ENCODE peak calls at places on chromosomes 4 and X, in ten cellular contexts. One of them, this sample, is unnamed.

GRCh38 chrX:129650821-129651510 is 3.8 kb downstream of the APLN start:
- DNase-seq in AG10803: no peak
- DNase-seq in activated T-cell treated with anti-CD3 and anti-CD28 coated beads, Interleukin-2, amount 50 U/mL, for 1 hour: no peak
- DNase-seq in pancreas: no peak
- DNase-seq in ovary: no peak
- DNase-seq in SK-N-SH: no peak
- DNase-seq in NB4: no peak
- DNase-seq in naive B cell: no peak
- DNase-seq in cardiac muscle cell: no peak
- DNase-seq in fibroblast of the aortic adventitia: no peak
- DNase-seq in this sample: no peak

GRCh38 chrX:98405376-98405775 is 1521.7 kb downstream of the RPA4 start:
- DNase-seq in cardiac muscle cell: no peak
- DNase-seq in AG10803: no peak
- DNase-seq in NB4: no peak
- DNase-seq in naive B cell: no peak
- DNase-seq in pancreas: no peak
- DNase-seq in fibroblast of the aortic adventitia: no peak
- DNase-seq in activated T-cell treated with anti-CD3 and anti-CD28 coated beads, Interleukin-2, amount 50 U/mL, for 1 hour: no peak
- DNase-seq in SK-N-SH: no peak
- DNase-seq in ovary: no peak
- DNase-seq in this sample: no peak

GRCh38 chrX:25810202-25810601 is 327.9 kb upstream of the MAGEB18 start:
- DNase-seq in naive B cell: no peak
- DNase-seq in SK-N-SH: no peak
- DNase-seq in pancreas: no peak
- DNase-seq in ovary: no peak
- DNase-seq in AG10803: no peak
- DNase-seq in NB4: no peak
- DNase-seq in fibroblast of the aortic adventitia: peak; percentile 55
- DNase-seq in cardiac muscle cell: no peak
- DNase-seq in activated T-cell treated with anti-CD3 and anti-CD28 coated beads, Interleukin-2, amount 50 U/mL, for 1 hour: no peak
- DNase-seq in this sample: no peak

GRCh38 chr4:93303440-93303839 is 525.1 kb upstream of the ATOH1 start:
- DNase-seq in AG10803: no peak
- DNase-seq in naive B cell: no peak
- DNase-seq in cardiac muscle cell: no peak
- DNase-seq in fibroblast of the aortic adventitia: no peak
- DNase-seq in activated T-cell treated with anti-CD3 and anti-CD28 coated beads, Interleukin-2, amount 50 U/mL, for 1 hour: no peak
- DNase-seq in SK-N-SH: no peak
- DNase-seq in ovary: no peak
- DNase-seq in NB4: no peak
- DNase-seq in pancreas: no peak
- DNase-seq in this sample: no peak

GRCh38 chr4:1345905-1346780 is 865 bp upstream of the UVSSA start:
- DNase-seq in pancreas: peak; percentile 87
- DNase-seq in naive B cell: peak; percentile 30
- DNase-seq in activated T-cell treated with anti-CD3 and anti-CD28 coated beads, Interleukin-2, amount 50 U/mL, for 1 hour: peak; percentile 66
- DNase-seq in cardiac muscle cell: peak; percentile 82
- DNase-seq in ovary: peak; percentile 77
- DNase-seq in NB4: peak; percentile 93
- DNase-seq in SK-N-SH: peak; percentile 85
- DNase-seq in AG10803: peak; percentile 53
- DNase-seq in fibroblast of the aortic adventitia: peak; percentile 29
- DNase-seq in this sample: peak; percentile 67

GRCh38 chr4:24477919-24478318 is 106.4 kb downstream of the DHX15 start:
- DNase-seq in fibroblast of the aortic adventitia: peak; percentile 80
- DNase-seq in pancreas: no peak
- DNase-seq in NB4: no peak
- DNase-seq in ovary: peak; percentile 50
- DNase-seq in AG10803: peak; percentile 56
- DNase-seq in naive B cell: no peak
- DNase-seq in SK-N-SH: peak; percentile 21
- DNase-seq in cardiac muscle cell: peak; percentile 12
- DNase-seq in activated T-cell treated with anti-CD3 and anti-CD28 coated beads, Interleukin-2, amount 50 U/mL, for 1 hour: no peak
- DNase-seq in this sample: no peak

GRCh38 chr4:24180586-24180985 is 290.7 kb upstream of the PPARGC1A start:
- DNase-seq in AG10803: no peak
- DNase-seq in activated T-cell treated with anti-CD3 and anti-CD28 coated beads, Interleukin-2, amount 50 U/mL, for 1 hour: no peak
- DNase-seq in ovary: no peak
- DNase-seq in fibroblast of the aortic adventitia: no peak
- DNase-seq in NB4: no peak
- DNase-seq in pancreas: no peak
- DNase-seq in SK-N-SH: no peak
- DNase-seq in naive B cell: no peak
- DNase-seq in cardiac muscle cell: no peak
- DNase-seq in this sample: no peak

GRCh38 chrX:119041175-119041574 is 31.6 kb upstream of the CT47C1 start:
- DNase-seq in ovary: peak; percentile 54
- DNase-seq in NB4: peak; percentile 34
- DNase-seq in SK-N-SH: no peak
- DNase-seq in naive B cell: no peak
- DNase-seq in pancreas: no peak
- DNase-seq in activated T-cell treated with anti-CD3 and anti-CD28 coated beads, Interleukin-2, amount 50 U/mL, for 1 hour: no peak
- DNase-seq in AG10803: peak; percentile 66
- DNase-seq in fibroblast of the aortic adventitia: peak; percentile 80
- DNase-seq in cardiac muscle cell: peak; percentile 1
- DNase-seq in this sample: no peak

GRCh38 chr4:167232805-167233522 is 1.3 kb downstream of the SPOCK3 start:
- DNase-seq in cardiac muscle cell: peak; percentile 31
- DNase-seq in SK-N-SH: no peak
- DNase-seq in naive B cell: no peak
- DNase-seq in NB4: no peak
- DNase-seq in AG10803: no peak
- DNase-seq in activated T-cell treated with anti-CD3 and anti-CD28 coated beads, Interleukin-2, amount 50 U/mL, for 1 hour: no peak
- DNase-seq in pancreas: no peak
- DNase-seq in fibroblast of the aortic adventitia: no peak
- DNase-seq in ovary: no peak
- DNase-seq in this sample: no peak

GRCh38 chr4:31193516-31193915 is 473.3 kb downstream of the PCDH7 start:
- DNase-seq in pancreas: no peak
- DNase-seq in activated T-cell treated with anti-CD3 and anti-CD28 coated beads, Interleukin-2, amount 50 U/mL, for 1 hour: no peak
- DNase-seq in cardiac muscle cell: no peak
- DNase-seq in SK-N-SH: no peak
- DNase-seq in fibroblast of the aortic adventitia: no peak
- DNase-seq in NB4: no peak
- DNase-seq in ovary: no peak
- DNase-seq in AG10803: no peak
- DNase-seq in naive B cell: no peak
- DNase-seq in this sample: no peak

GRCh38 chr4:25908491-25908901 is 5.5 kb upstream of the SMIM20 start:
- DNase-seq in SK-N-SH: no peak
- DNase-seq in ovary: no peak
- DNase-seq in fibroblast of the aortic adventitia: peak; percentile 89
- DNase-seq in pancreas: no peak
- DNase-seq in naive B cell: no peak
- DNase-seq in activated T-cell treated with anti-CD3 and anti-CD28 coated beads, Interleukin-2, amount 50 U/mL, for 1 hour: no peak
- DNase-seq in AG10803: peak; percentile 94
- DNase-seq in cardiac muscle cell: no peak
- DNase-seq in NB4: no peak
- DNase-seq in this sample: no peak

GRCh38 chr4:30847157-30847556 is 127.0 kb downstream of the PCDH7 start:
- DNase-seq in naive B cell: no peak
- DNase-seq in fibroblast of the aortic adventitia: no peak
- DNase-seq in pancreas: no peak
- DNase-seq in cardiac muscle cell: no peak
- DNase-seq in activated T-cell treated with anti-CD3 and anti-CD28 coated beads, Interleukin-2, amount 50 U/mL, for 1 hour: no peak
- DNase-seq in SK-N-SH: no peak
- DNase-seq in ovary: no peak
- DNase-seq in NB4: no peak
- DNase-seq in AG10803: no peak
- DNase-seq in this sample: no peak

GRCh38 chr4:185276036-185276435 is 66.6 kb downstream of the SNX25 start:
- DNase-seq in activated T-cell treated with anti-CD3 and anti-CD28 coated beads, Interleukin-2, amount 50 U/mL, for 1 hour: no peak
- DNase-seq in fibroblast of the aortic adventitia: peak; percentile 67
- DNase-seq in naive B cell: no peak
- DNase-seq in ovary: no peak
- DNase-seq in cardiac muscle cell: no peak
- DNase-seq in NB4: no peak
- DNase-seq in pancreas: no peak
- DNase-seq in SK-N-SH: no peak
- DNase-seq in AG10803: peak; percentile 42
- DNase-seq in this sample: no peak

GRCh38 chr4:4640692-4641091 is 98.8 kb upstream of the STX18 start:
- DNase-seq in fibroblast of the aortic adventitia: no peak
- DNase-seq in AG10803: peak; percentile 33
- DNase-seq in pancreas: no peak
- DNase-seq in activated T-cell treated with anti-CD3 and anti-CD28 coated beads, Interleukin-2, amount 50 U/mL, for 1 hour: no peak
- DNase-seq in naive B cell: no peak
- DNase-seq in NB4: no peak
- DNase-seq in SK-N-SH: peak; percentile 41
- DNase-seq in ovary: no peak
- DNase-seq in cardiac muscle cell: peak; percentile 51
- DNase-seq in this sample: no peak

This sample was measured in naive thymus-derived CD8-positive, alpha-beta T cell.